ENCODE peak calls at places on chromosomes 1 and 21, in seven cellular contexts. J is GDM1; T is naive B cell; L is G401; W is activated effector memory CD4-positive, alpha-beta T cell treated with anti-CD3 and anti-CD28 coated beads, Interleukin-2, amount 50 U/mL, for 16 hours; O is activated CD4-positive, alpha-beta T cell treated with anti-CD3 and anti-CD28 coated beads, Interleukin-2, amount 50 U/mL, for 1 hour; F is choroid plexus epithelial cell. H is an unnamed sample.

GRCh38 chr1:61076728-61077675 is 5.4 kb upstream of the NFIA start:
- DNase-seq in J (no peak), T (peak; percentile 84), L (peak; percentile 89), W (peak; percentile 89), O (peak; percentile 76), F (peak; percentile 95), H (peak; percentile 87)

GRCh38 chr1:205293350-205294074 is 28.0 kb downstream of the NUAK2 start:
- DNase-seq in J (no peak), T (no peak), L (no peak), W (no peak), O (no peak), F (no peak), H (no peak)

GRCh38 chr21:15439726-15440125 is 290.1 kb upstream of the USP25 start:
- DNase-seq in J (no peak), T (no peak), L (no peak), W (no peak), O (no peak), F (no peak), H (no peak)

GRCh38 chr1:117595993-117596720 is 9.7 kb upstream of the TENT5C start:
- DNase-seq in J (no peak), T (peak; percentile 72), L (no peak), W (peak; percentile 50), O (no peak), F (no peak), H (no peak)

GRCh38 chr1:219090618-219091017 is 83.1 kb upstream of the LYPLAL1 start:
- DNase-seq in J (no peak), T (peak; percentile 51), L (no peak), W (no peak), O (no peak), F (no peak), H (no peak)

GRCh38 chr1:44442791-44443190 is 37.7 kb downstream of the RNF220 start:
- DNase-seq in J (no peak), T (no peak), L (no peak), W (no peak), O (no peak), F (peak; percentile 33), H (no peak)

GRCh38 chr1:179305450-179305849 is 11.9 kb downstream of the SOAT1 start:
- DNase-seq in J (no peak), T (no peak), L (no peak), W (no peak), O (no peak), F (peak; percentile 25), H (no peak)

GRCh38 chr21:42460391-42461184 is 35.4 kb downstream of the RSPH1 start:
- DNase-seq in J (no peak), T (peak; percentile 93), L (no peak), W (peak; percentile 77), O (peak; percentile 45), F (no peak), H (no peak)

GRCh38 chr1:6600410-6601048 is 2.1 kb downstream of the KLHL21 start:
- DNase-seq in J (no peak), T (no peak), L (no peak), W (no peak), O (no peak), F (peak; percentile 43), H (peak; percentile 25)

GRCh38 chr21:29190920-29191319 is 60.5 kb downstream of the MAP3K7CL start:
- DNase-seq in J (no peak), T (no peak), L (no peak), W (no peak), O (no peak), F (peak; percentile 95), H (peak; percentile 52)

GRCh38 chr1:162873671-162874666 is 13.0 kb upstream of the CCDC190 start:
- DNase-seq in J (no peak), T (no peak), L (no peak), W (no peak), O (no peak), F (peak; percentile 88), H (peak; percentile 91)

GRCh38 chr1:116286541-116286971 is 86.5 kb upstream of the ATP1A1 start:
- DNase-seq in J (no peak), T (no peak), L (no peak), W (no peak), O (no peak), F (peak; percentile 69), H (peak; percentile 23)

GRCh38 chr1:201275266-201275666 is 8.0 kb upstream of the PKP1 start:
- DNase-seq in J (no peak), T (no peak), L (peak; percentile 58), W (no peak), O (no peak), F (no peak), H (peak; percentile 85)

GRCh38 chr1:4976859-4977440 is 322.5 kb downstream of the AJAP1 start:
- DNase-seq in J (no peak), T (no peak), L (no peak), W (no peak), O (no peak), F (no peak), H (no peak)

GRCh38 chr1:243269461-243269801 is 13.6 kb downstream of the SDCCAG8 start:
- DNase-seq in J (no peak), T (peak; percentile 25), L (no peak), W (no peak), O (no peak), F (no peak), H (no peak)

GRCh38 chr1:28190996-28191645 is 14.6 kb upstream of the PTAFR start:
- DNase-seq in J (no peak), T (no peak), L (no peak), W (peak; percentile 21), O (no peak), F (no peak), H (no peak)

GRCh38 chr1:208357663-208358507 is 113.7 kb upstream of the PLXNA2 start:
- DNase-seq in J (no peak), T (no peak), L (no peak), W (no peak), O (no peak), F (no peak), H (no peak)

GRCh38 chr1:225882699-225883615 is 777 bp upstream of the TMEM63A start:
- DNase-seq in J (no peak), T (no peak), L (no peak), W (peak; percentile 77), O (peak; percentile 39), F (peak; percentile 39), H (peak; percentile 36)

GRCh38 chr1:231493421-231494185 is 34.9 kb upstream of the TSNAX start:
- DNase-seq in J (no peak), T (no peak), L (no peak), W (no peak), O (no peak), F (peak; percentile 81), H (peak; percentile 15)

GRCh38 chr1:153397056-153397923 is 6.4 kb upstream of the S100A8 start:
- DNase-seq in J (no peak), T (no peak), L (no peak), W (no peak), O (no peak), F (no peak), H (no peak)

GRCh38 chr21:33380483-33380998 is 22.7 kb upstream of the IFNGR2 start:
- DNase-seq in J (peak; percentile 82), T (peak; percentile 59), L (peak; percentile 88), W (peak; percentile 95), O (peak; percentile 80), F (peak; percentile 89), H (peak; percentile 91)

GRCh38 chr1:32525053-32525452 is 14.2 kb upstream of the ZBTB8A start:
- DNase-seq in J (peak; percentile 4), T (no peak), L (no peak), W (no peak), O (no peak), F (peak; percentile 23), H (no peak)

GRCh38 chr1:8230284-8230605 is 87.7 kb upstream of the SLC45A1 start:
- DNase-seq in J (no peak), T (no peak), L (no peak), W (no peak), O (no peak), F (no peak), H (no peak)

GRCh38 chr1:118992868-118993711 is 4.9 kb upstream of the TBX15 start:
- DNase-seq in J (no peak), T (no peak), L (no peak), W (no peak), O (no peak), F (no peak), H (no peak)

GRCh38 chr1:233597489-233597901 is 16.4 kb upstream of the KCNK1 start:
- DNase-seq in J (no peak), T (no peak), L (no peak), W (no peak), O (no peak), F (no peak), H (no peak)

GRCh38 chr1:158177705-158178450 is 2.8 kb upstream of the CD1D start:
- DNase-seq in J (no peak), T (peak; percentile 67), L (peak; percentile 8), W (peak; percentile 63), O (no peak), F (peak; percentile 70), H (peak; percentile 46)

GRCh38 chr1:100361249-100362089 is 9.2 kb downstream of the CDC14A start:
- DNase-seq in J (no peak), T (no peak), L (no peak), W (no peak), O (no peak), F (no peak), H (no peak)

GRCh38 chr21:43917515-43918384 is 52.7 kb downstream of the AGPAT3 start:
- DNase-seq in J (no peak), T (no peak), L (no peak), W (no peak), O (peak; percentile 22), F (no peak), H (no peak)

GRCh38 chr1:53899206-53899628 is 5.2 kb downstream of the DIO1 start:
- DNase-seq in J (no peak), T (no peak), L (no peak), W (no peak), O (no peak), F (peak; percentile 77), H (peak; percentile 87)

GRCh38 chr1:167409183-167409582 is 109.1 kb downstream of the CD247 start:
- DNase-seq in J (no peak), T (no peak), L (no peak), W (no peak), O (no peak), F (peak; percentile 20), H (no peak)

GRCh38 chr1:92820551-92820950 is 11.3 kb upstream of the RPL5 start:
- DNase-seq in J (no peak), T (no peak), L (no peak), W (no peak), O (no peak), F (peak; percentile 31), H (no peak)

GRCh38 chr21:42309753-42310213 is 5.4 kb downstream of the TFF3 start:
- DNase-seq in J (peak; percentile 22), T (peak; percentile 61), L (peak; percentile 32), W (peak; percentile 88), O (peak; percentile 74), F (peak; percentile 34), H (peak; percentile 4)

GRCh38 chr1:46333300-46334029 is 7.1 kb upstream of the NSUN4 start:
- DNase-seq in J (peak; percentile 17), T (no peak), L (peak; percentile 25), W (no peak), O (no peak), F (peak; percentile 64), H (peak; percentile 27)

GRCh38 chr1:24912359-24913273 is 17.5 kb downstream of the RUNX3 start:
- DNase-seq in J (no peak), T (no peak), L (no peak), W (no peak), O (no peak), F (no peak), H (no peak)

GRCh38 chr1:244801246-244801645 is 34.2 kb upstream of the COX20 start:
- DNase-seq in J (no peak), T (peak; percentile 44), L (peak; percentile 41), W (peak; percentile 81), O (peak; percentile 53), F (peak; percentile 39), H (peak; percentile 18)

H was measured in astrocyte of the spinal cord.